ENCODE peak calls at places on chromosome 5, in seven cellular contexts. G is ELR, K is PC-9, P is aorta, Z is cardiac muscle cell, R is NCI-H510A treated with DMSO at 0.1 percent for 48 hours, D is stomach. A is an unnamed sample.

GRCh38 chr5:177445052-177446016 is 1.3 kb upstream of the PRR7 start:
- DNase-seq in G (no peak), K (no peak), P (no peak), Z (no peak), R (no peak), D (no peak), A (no peak)

GRCh38 chr5:54676964-54677363 is 159.4 kb downstream of the SNX18 start:
- DNase-seq in G (no peak), K (no peak), P (no peak), Z (no peak), R (no peak), D (no peak), A (no peak)

GRCh38 chr5:10555134-10555733 is 8.6 kb upstream of the ANKRD33B start:
- DNase-seq in G (peak), K (peak), P (no peak), Z (no peak), R (peak), D (no peak), A (peak)

GRCh38 chr5:17367256-17367845 is 130.7 kb upstream of the TAF11L2 start:
- DNase-seq in G (no peak), K (no peak), P (no peak), Z (no peak), R (no peak), D (no peak), A (no peak)

GRCh38 chr5:56382896-56383295 is 149.8 kb upstream of the ANKRD55 start:
- DNase-seq in G (no peak), K (no peak), P (no peak), Z (no peak), R (no peak), D (no peak), A (no peak)

GRCh38 chr5:74075496-74075895 is 449.5 kb downstream of the ARHGEF28 start:
- DNase-seq in G (no peak), K (no peak), P (no peak), Z (no peak), R (no peak), D (no peak), A (no peak)

GRCh38 chr5:146399446-146399845 is 47.7 kb upstream of the TCERG1 start:
- DNase-seq in G (no peak), K (no peak), P (no peak), Z (no peak), R (no peak), D (no peak), A (no peak)

GRCh38 chr5:932628-933250 is 40.1 kb downstream of the TRIP13 start:
- DNase-seq in G (no peak), K (no peak), P (no peak), Z (peak), R (no peak), D (peak), A (no peak)

GRCh38 chr5:81945867-81946266 is 26.0 kb upstream of the ATG10 start:
- DNase-seq in G (no peak), K (no peak), P (no peak), Z (no peak), R (no peak), D (no peak), A (no peak)

GRCh38 chr5:139795074-139796001 is at the start of gene PSD2:
- DNase-seq in G (peak), K (no peak), P (peak), Z (peak), R (no peak), D (peak), A (no peak)

GRCh38 chr5:11912-12311 is 80.1 kb upstream of the PLEKHG4B start:
- DNase-seq in G (peak), K (no peak), P (no peak), Z (peak), R (no peak), D (no peak), A (no peak)

GRCh38 chr5:62502456-62503101 is 76.0 kb upstream of the LRRC70 start:
- DNase-seq in G (no peak), K (no peak), P (no peak), Z (no peak), R (no peak), D (no peak), A (no peak)

GRCh38 chr5:76393035-76393680 is 9.9 kb upstream of the IQGAP2 start:
- DNase-seq in G (no peak), K (no peak), P (no peak), Z (no peak), R (no peak), D (no peak), A (no peak)

GRCh38 chr5:140545606-140546005 is 1.9 kb upstream of the EIF4EBP3 start:
- DNase-seq in G (no peak), K (no peak), P (no peak), Z (no peak), R (no peak), D (no peak), A (no peak)

GRCh38 chr5:66595877-66596790 is at the start of gene MAST4:
- DNase-seq in G (peak), K (peak), P (peak), Z (peak), R (peak), D (peak), A (peak)

GRCh38 chr5:14185336-14186131 is 42.4 kb downstream of the TRIO start:
- DNase-seq in G (peak), K (peak), P (no peak), Z (peak), R (peak), D (no peak), A (peak)

GRCh38 chr5:120419110-120419509 is 45.0 kb upstream of the PRR16 start:
- DNase-seq in G (no peak), K (no peak), P (no peak), Z (no peak), R (no peak), D (no peak), A (no peak)

GRCh38 chr5:7869474-7870136 is 657 bp downstream of the MTRR start:
- DNase-seq in G (peak), K (no peak), P (no peak), Z (no peak), R (no peak), D (peak), A (no peak)

GRCh38 chr5:95863383-95863757 is 40.8 kb upstream of the GLRX start:
- DNase-seq in G (no peak), K (no peak), P (peak), Z (peak), R (no peak), D (no peak), A (peak)

GRCh38 chr5:80125962-80126480 is 90.9 kb downstream of the THBS4 start:
- DNase-seq in G (peak), K (no peak), P (no peak), Z (peak), R (no peak), D (no peak), A (peak)

GRCh38 chr5:141514330-141515111 is 25.6 kb downstream of the PCDHGC5 start:
- DNase-seq in G (peak), K (no peak), P (no peak), Z (peak), R (no peak), D (no peak), A (peak)

GRCh38 chr5:163571755-163572154 is 66.3 kb downstream of the MAT2B start:
- DNase-seq in G (peak), K (no peak), P (no peak), Z (peak), R (no peak), D (no peak), A (peak)

GRCh38 chr5:148268556-148268955 is at the start of gene SPINK13:
- DNase-seq in G (peak), K (peak), P (no peak), Z (peak), R (no peak), D (peak), A (peak)

GRCh38 chr5:137492321-137492720 is 6.8 kb downstream of the SPOCK1 start:
- DNase-seq in G (peak), K (no peak), P (no peak), Z (peak), R (no peak), D (no peak), A (peak)

GRCh38 chr5:111439473-111440075 is 72.8 kb downstream of the STARD4 start:
- DNase-seq in G (peak), K (no peak), P (no peak), Z (no peak), R (no peak), D (no peak), A (peak)

GRCh38 chr5:157926953-157927352 is 68.0 kb upstream of the CLINT1 start:
- DNase-seq in G (no peak), K (no peak), P (no peak), Z (no peak), R (no peak), D (no peak), A (no peak)

A was measured in HFFc6.